ENCODE peak calls at places on chromosomes 5 and 9, in eight cellular contexts. D, P, I, A, G, R, T and Z are unnamed samples.

GRCh38 chr5:148746826-148747535 is 79.4 kb upstream of the ADRB2 start:
- DNase-seq in D (no peak), P (peak; percentile 11), I (no peak), A (no peak), G (no peak), R (no peak), T (no peak), Z (peak; percentile 19)

GRCh38 chr5:79070002-79070567 is 518 bp downstream of the BHMT2 start:
- DNase-seq in D (no peak), P (peak; percentile 40), I (no peak), A (no peak), G (peak; percentile 65), R (no peak), T (no peak), Z (peak; percentile 48)

GRCh38 chr5:6812800-6813731 is 99.8 kb downstream of the TENT4A start:
- DNase-seq in D (peak; percentile 80), P (peak; percentile 40), I (no peak), A (no peak), G (no peak), R (no peak), T (no peak), Z (peak; percentile 46)

GRCh38 chr9:5582835-5583195 is 46.1 kb upstream of the RIC1 start:
- DNase-seq in D (no peak), P (peak; percentile 63), I (no peak), A (peak; percentile 4), G (no peak), R (no peak), T (no peak), Z (peak; percentile 80)

GRCh38 chr9:76732341-76732958 is 31.8 kb upstream of the PCA3 start:
- DNase-seq in D (no peak), P (peak; percentile 51), I (no peak), A (no peak), G (no peak), R (no peak), T (no peak), Z (no peak)

GRCh38 chr5:43113546-43113945 is 7.2 kb upstream of the ZNF131 start:
- DNase-seq in D (no peak), P (no peak), I (no peak), A (no peak), G (no peak), R (no peak), T (no peak), Z (no peak)

GRCh38 chr5:155136451-155136850 is 122.9 kb downstream of the KIF4B start:
- DNase-seq in D (no peak), P (no peak), I (no peak), A (no peak), G (no peak), R (no peak), T (no peak), Z (no peak)

GRCh38 chr9:20684865-20685696 is 1.0 kb downstream of the FOCAD start:
- DNase-seq in D (no peak), P (peak; percentile 45), I (no peak), A (no peak), G (no peak), R (no peak), T (no peak), Z (peak; percentile 29)

GRCh38 chr5:112228672-112229071 is 190.4 kb downstream of the EPB41L4A start:
- DNase-seq in D (peak; percentile 95), P (peak; percentile 74), I (no peak), A (no peak), G (peak; percentile 68), R (no peak), T (no peak), Z (peak; percentile 93)

GRCh38 chr5:140372971-140373487 is 13.0 kb downstream of the SLC4A9 start:
- DNase-seq in D (peak; percentile 81), P (peak; percentile 89), I (peak; percentile 45), A (peak; percentile 9), G (peak; percentile 83), R (peak; percentile 33), T (peak; percentile 48), Z (peak; percentile 74)

GRCh38 chr5:65382582-65382981 is 99.1 kb downstream of the ADAMTS6 start:
- DNase-seq in D (no peak), P (no peak), I (no peak), A (no peak), G (no peak), R (no peak), T (no peak), Z (peak; percentile 43)

GRCh38 chr9:237858-238345 is 23.2 kb downstream of the DOCK8 start:
- DNase-seq in D (no peak), P (no peak), I (no peak), A (no peak), G (no peak), R (no peak), T (no peak), Z (no peak)

GRCh38 chr9:38294561-38294960 is 97.9 kb upstream of the ALDH1B1 start:
- DNase-seq in D (no peak), P (no peak), I (no peak), A (no peak), G (no peak), R (no peak), T (no peak), Z (no peak)

GRCh38 chr5:98428806-98429205 is 344.7 kb upstream of the RGMB start:
- DNase-seq in D (peak; percentile 68), P (no peak), I (no peak), A (no peak), G (no peak), R (no peak), T (no peak), Z (no peak)